ENCODE peak calls at places on chromosomes 5 and 9, in five cellular contexts. One of them, this sample, is unnamed.

GRCh38 chr9:127739614-127740322 is 4.7 kb upstream of the TOR2A start:
- DNase-seq in GM23248: peak; percentile 38
- DNase-seq in MM.1S: no peak
- DNase-seq in PC-3: no peak
- DNase-seq in body of pancreas: no peak
- DNase-seq in this sample: no peak

GRCh38 chr5:59525957-59526356 is 367.6 kb downstream of the PDE4D start:
- DNase-seq in GM23248: peak; percentile 56
- DNase-seq in MM.1S: no peak
- DNase-seq in PC-3: peak; percentile 49
- DNase-seq in body of pancreas: no peak
- DNase-seq in this sample: no peak

GRCh38 chr9:110015759-110016158 is 192.2 kb downstream of the C9orf152 start:
- DNase-seq in GM23248: peak; percentile 68
- DNase-seq in MM.1S: no peak
- DNase-seq in PC-3: peak; percentile 88
- DNase-seq in body of pancreas: no peak
- DNase-seq in this sample: no peak

GRCh38 chr9:35755071-35755470 is 995 bp upstream of the MSMP start:
- DNase-seq in GM23248: no peak
- DNase-seq in MM.1S: no peak
- DNase-seq in PC-3: no peak
- DNase-seq in body of pancreas: no peak
- DNase-seq in this sample: no peak

GRCh38 chr5:34459908-34460307 is 196.2 kb upstream of the RAI14 start:
- DNase-seq in GM23248: no peak
- DNase-seq in MM.1S: no peak
- DNase-seq in PC-3: no peak
- DNase-seq in body of pancreas: no peak
- DNase-seq in this sample: peak; percentile 40

GRCh38 chr5:73751254-73751914 is 125.4 kb downstream of the ARHGEF28 start:
- DNase-seq in GM23248: no peak
- DNase-seq in MM.1S: peak; percentile 30
- DNase-seq in PC-3: no peak
- DNase-seq in body of pancreas: no peak
- DNase-seq in this sample: no peak

GRCh38 chr9:37909326-37909725 is 5.4 kb upstream of the SLC25A51 start:
- DNase-seq in GM23248: no peak
- DNase-seq in MM.1S: no peak
- DNase-seq in PC-3: no peak
- DNase-seq in body of pancreas: no peak
- DNase-seq in this sample: no peak

GRCh38 chr9:35606138-35606504 is 1.1 kb downstream of the TESK1 start:
- DNase-seq in GM23248: no peak
- DNase-seq in MM.1S: no peak
- DNase-seq in PC-3: no peak
- DNase-seq in body of pancreas: no peak
- DNase-seq in this sample: no peak

GRCh38 chr5:84213212-84213611 is 171.5 kb downstream of the EDIL3 start:
- DNase-seq in GM23248: no peak
- DNase-seq in MM.1S: no peak
- DNase-seq in PC-3: no peak
- DNase-seq in body of pancreas: no peak
- DNase-seq in this sample: no peak

GRCh38 chr9:127793093-127793708 is 7.4 kb downstream of the CDK9 start:
- DNase-seq in GM23248: no peak
- DNase-seq in MM.1S: no peak
- DNase-seq in PC-3: no peak
- DNase-seq in body of pancreas: peak; percentile 47
- DNase-seq in this sample: no peak

GRCh38 chr5:88884435-88884877 is 1.5 kb upstream of the MEF2C start:
- DNase-seq in GM23248: peak; percentile 31
- DNase-seq in MM.1S: peak; percentile 51
- DNase-seq in PC-3: no peak
- DNase-seq in body of pancreas: no peak
- DNase-seq in this sample: no peak

GRCh38 chr5:116872986-116873385 is 298.4 kb upstream of the SEMA6A start:
- DNase-seq in GM23248: no peak
- DNase-seq in MM.1S: no peak
- DNase-seq in PC-3: no peak
- DNase-seq in body of pancreas: no peak
- DNase-seq in this sample: no peak

GRCh38 chr5:91122663-91123062 is 260.5 kb downstream of the ARRDC3 start:
- DNase-seq in GM23248: no peak
- DNase-seq in MM.1S: no peak
- DNase-seq in PC-3: no peak
- DNase-seq in body of pancreas: no peak
- DNase-seq in this sample: no peak

GRCh38 chr5:161889971-161890370 is 42.1 kb downstream of the GABRA1 start:
- DNase-seq in GM23248: no peak
- DNase-seq in MM.1S: no peak
- DNase-seq in PC-3: peak; percentile 7
- DNase-seq in body of pancreas: no peak
- DNase-seq in this sample: peak; percentile 2

GRCh38 chr9:91037511-91038482 is 236.2 kb downstream of the SYK start:
- DNase-seq in GM23248: peak; percentile 88
- DNase-seq in MM.1S: no peak
- DNase-seq in PC-3: peak; percentile 67
- DNase-seq in body of pancreas: peak; percentile 72
- DNase-seq in this sample: peak; percentile 72

GRCh38 chr5:172768098-172768572 is 2.9 kb downstream of the DUSP1 start:
- DNase-seq in GM23248: no peak
- DNase-seq in MM.1S: no peak
- DNase-seq in PC-3: no peak
- DNase-seq in body of pancreas: no peak
- DNase-seq in this sample: no peak
- H3K4me3 ChIP-seq in GM23248: peak overlapping the region; percentile 85
- H3K4me3 ChIP-seq in MM.1S: no peak overlapping the region
- H3K4me3 ChIP-seq in PC-3: peak overlapping the region; percentile 90
- H3K4me3 ChIP-seq in body of pancreas: no peak overlapping the region
- H3K4me3 ChIP-seq in this sample: no peak overlapping the region

GRCh38 chr5:140348104-140348503 is 1.7 kb upstream of the HBEGF start:
- DNase-seq in GM23248: no peak
- DNase-seq in MM.1S: no peak
- DNase-seq in PC-3: peak; percentile 53
- DNase-seq in body of pancreas: no peak
- DNase-seq in this sample: no peak

GRCh38 chr5:140346348-140347221 is at the start of gene HBEGF:
- DNase-seq in GM23248: peak; percentile 85
- DNase-seq in MM.1S: peak; percentile 71
- DNase-seq in PC-3: peak; percentile 94
- DNase-seq in body of pancreas: peak; percentile 92
- DNase-seq in this sample: peak; percentile 96

GRCh38 chr5:140349244-140349643 is 2.8 kb upstream of the HBEGF start:
- DNase-seq in GM23248: peak; percentile 52
- DNase-seq in MM.1S: no peak
- DNase-seq in PC-3: peak; percentile 76
- DNase-seq in body of pancreas: no peak
- DNase-seq in this sample: no peak

GRCh38 chr5:140345919-140346347 is 470 bp downstream of the HBEGF start:
- DNase-seq in GM23248: peak; percentile 83
- DNase-seq in MM.1S: no peak
- DNase-seq in PC-3: peak; percentile 56
- DNase-seq in body of pancreas: peak; percentile 71
- DNase-seq in this sample: peak; percentile 62

GRCh38 chr5:140347382-140347781 is 979 bp upstream of the HBEGF start:
- DNase-seq in GM23248: no peak
- DNase-seq in MM.1S: no peak
- DNase-seq in PC-3: no peak
- DNase-seq in body of pancreas: no peak
- DNase-seq in this sample: no peak
- H3K4me1 ChIP-seq in GM23248: peaks cover 17% of the 10 kb centered on the region
- H3K4me1 ChIP-seq in MM.1S: peaks cover 29% of the 10 kb centered on the region
- H3K4me1 ChIP-seq in PC-3: peaks cover 60% of the 10 kb centered on the region
- H3K4me1 ChIP-seq in body of pancreas: peaks cover 24% of the 10 kb centered on the region
- H3K4me1 ChIP-seq in this sample: peaks cover 39% of the 10 kb centered on the region

GRCh38 chr5:140764177-140765020 is 21.5 kb upstream of the PCDHA1 start:
- DNase-seq in GM23248: peak; percentile 0
- DNase-seq in MM.1S: no peak
- DNase-seq in PC-3: no peak
- DNase-seq in body of pancreas: no peak
- DNase-seq in this sample: no peak

GRCh38 chr5:140767444-140767843 is 18.5 kb upstream of the PCDHA1 start:
- DNase-seq in GM23248: no peak
- DNase-seq in MM.1S: no peak
- DNase-seq in PC-3: no peak
- DNase-seq in body of pancreas: no peak
- DNase-seq in this sample: no peak
- H3K9me3 ChIP-seq in GM23248: peaks cover 30% of the 10 kb centered on the region
- H3K9me3 ChIP-seq in MM.1S: no peaks in the 10 kb centered on the region
- H3K9me3 ChIP-seq in PC-3: peaks cover 43% of the 10 kb centered on the region
- H3K9me3 ChIP-seq in body of pancreas: peaks cover 50% of the 10 kb centered on the region
- H3K9me3 ChIP-seq in this sample: peaks cover 31% of the 10 kb centered on the region

GRCh38 chr9:93572636-93573035 is 3.7 kb upstream of the PHF2 start:
- DNase-seq in GM23248: no peak
- DNase-seq in MM.1S: no peak
- DNase-seq in PC-3: no peak
- DNase-seq in body of pancreas: no peak
- DNase-seq in this sample: no peak

GRCh38 chr9:93566408-93567270 is 9.7 kb upstream of the PHF2 start:
- DNase-seq in GM23248: peak; percentile 99
- DNase-seq in MM.1S: peak; percentile 97
- DNase-seq in PC-3: peak; percentile 93
- DNase-seq in body of pancreas: peak; percentile 99
- DNase-seq in this sample: peak; percentile 95

GRCh38 chr9:93567271-93567959 is 9.0 kb upstream of the PHF2 start:
- DNase-seq in GM23248: peak; percentile 33
- DNase-seq in MM.1S: no peak
- DNase-seq in PC-3: no peak
- DNase-seq in body of pancreas: no peak
- DNase-seq in this sample: no peak

GRCh38 chr9:93568169-93568568 is 8.2 kb upstream of the PHF2 start:
- DNase-seq in GM23248: no peak
- DNase-seq in MM.1S: no peak
- DNase-seq in PC-3: no peak
- DNase-seq in body of pancreas: no peak
- DNase-seq in this sample: no peak

GRCh38 chr9:93569775-93570174 is 6.6 kb upstream of the PHF2 start:
- DNase-seq in GM23248: no peak
- DNase-seq in MM.1S: no peak
- DNase-seq in PC-3: no peak
- DNase-seq in body of pancreas: no peak
- DNase-seq in this sample: no peak
- H3K4me3 ChIP-seq in GM23248: no peak overlapping the region
- H3K4me3 ChIP-seq in MM.1S: no peak overlapping the region
- H3K4me3 ChIP-seq in PC-3: no peak overlapping the region
- H3K4me3 ChIP-seq in body of pancreas: no peak overlapping the region
- H3K4me3 ChIP-seq in this sample: no peak overlapping the region

GRCh38 chr5:6593148-6594016 is 39.5 kb downstream of the NSUN2 start:
- DNase-seq in GM23248: no peak
- DNase-seq in MM.1S: no peak
- DNase-seq in PC-3: no peak
- DNase-seq in body of pancreas: no peak
- DNase-seq in this sample: no peak
- H3K4me1 ChIP-seq in GM23248: peaks cover 8% of the 10 kb centered on the region
- H3K4me1 ChIP-seq in MM.1S: no peaks in the 10 kb centered on the region
- H3K4me1 ChIP-seq in PC-3: no peaks in the 10 kb centered on the region
- H3K4me1 ChIP-seq in body of pancreas: no peaks in the 10 kb centered on the region
- H3K4me1 ChIP-seq in this sample: no peaks in the 10 kb centered on the region